ENCODE peak calls at places on chromosomes 13 and 19, in six cellular contexts. One of them, this sample, is unnamed.

GRCh38 chr13:49649244-49649962 is 21.1 kb downstream of the ARL11 start:
- DNase-seq in Panc1: no peak
- DNase-seq in CD8-positive, alpha-beta T cell: no peak
- DNase-seq in AG09319: no peak
- DNase-seq in GM23338: peak; percentile 68
- DNase-seq in fibroblast of pulmonary artery: peak; percentile 59
- DNase-seq in this sample: no peak

GRCh38 chr19:869245-870177 is 10.0 kb downstream of the CFD start:
- DNase-seq in GM23338: no peak
- DNase-seq in fibroblast of pulmonary artery: peak; percentile 89
- DNase-seq in AG09319: peak; percentile 85
- DNase-seq in CD8-positive, alpha-beta T cell: no peak
- DNase-seq in Panc1: no peak
- DNase-seq in this sample: no peak

GRCh38 chr13:83333614-83334388 is 548.5 kb downstream of the SLITRK1 start:
- DNase-seq in AG09319: no peak
- DNase-seq in GM23338: no peak
- DNase-seq in fibroblast of pulmonary artery: no peak
- DNase-seq in CD8-positive, alpha-beta T cell: no peak
- DNase-seq in Panc1: no peak
- DNase-seq in this sample: no peak

GRCh38 chr13:18996221-18996620 is 185.4 kb downstream of the TUBA3C start:
- DNase-seq in Panc1: no peak
- DNase-seq in GM23338: no peak
- DNase-seq in fibroblast of pulmonary artery: no peak
- DNase-seq in AG09319: no peak
- DNase-seq in CD8-positive, alpha-beta T cell: no peak
- DNase-seq in this sample: peak; percentile 30

GRCh38 chr19:4373601-4374441 is 26.5 kb downstream of the SH3GL1 start:
- DNase-seq in fibroblast of pulmonary artery: peak; percentile 45
- DNase-seq in CD8-positive, alpha-beta T cell: no peak
- DNase-seq in AG09319: no peak
- DNase-seq in Panc1: no peak
- DNase-seq in GM23338: no peak
- DNase-seq in this sample: no peak

GRCh38 chr13:78632956-78633355 is 26.0 kb downstream of the OBI1 start:
- DNase-seq in CD8-positive, alpha-beta T cell: no peak
- DNase-seq in fibroblast of pulmonary artery: no peak
- DNase-seq in Panc1: no peak
- DNase-seq in GM23338: no peak
- DNase-seq in AG09319: no peak
- DNase-seq in this sample: no peak

GRCh38 chr13:31209172-31209818 is 9.5 kb downstream of the B3GLCT start:
- DNase-seq in GM23338: peak; percentile 43
- DNase-seq in CD8-positive, alpha-beta T cell: no peak
- DNase-seq in Panc1: no peak
- DNase-seq in fibroblast of pulmonary artery: peak; percentile 67
- DNase-seq in AG09319: no peak
- DNase-seq in this sample: no peak

GRCh38 chr19:15634105-15634504 is 6.6 kb upstream of the CYP4F3 start:
- DNase-seq in GM23338: no peak
- DNase-seq in AG09319: no peak
- DNase-seq in Panc1: no peak
- DNase-seq in fibroblast of pulmonary artery: no peak
- DNase-seq in CD8-positive, alpha-beta T cell: no peak
- DNase-seq in this sample: no peak

GRCh38 chr13:91399189-91400093 is 1.0 kb downstream of the GPC5 start:
- DNase-seq in GM23338: peak; percentile 43
- DNase-seq in fibroblast of pulmonary artery: no peak
- DNase-seq in AG09319: no peak
- DNase-seq in CD8-positive, alpha-beta T cell: no peak
- DNase-seq in Panc1: no peak
- DNase-seq in this sample: peak; percentile 91

GRCh38 chr13:27481766-27482165 is 31.4 kb upstream of the MTIF3 start:
- DNase-seq in CD8-positive, alpha-beta T cell: no peak
- DNase-seq in Panc1: no peak
- DNase-seq in AG09319: no peak
- DNase-seq in fibroblast of pulmonary artery: peak; percentile 51
- DNase-seq in GM23338: peak; percentile 90
- DNase-seq in this sample: no peak

GRCh38 chr19:2083174-2083854 is 12.8 kb downstream of the MOB3A start:
- DNase-seq in fibroblast of pulmonary artery: no peak
- DNase-seq in CD8-positive, alpha-beta T cell: peak; percentile 81
- DNase-seq in Panc1: no peak
- DNase-seq in GM23338: no peak
- DNase-seq in AG09319: no peak
- DNase-seq in this sample: no peak

GRCh38 chr19:50893047-50893737 is 18.0 kb downstream of the KLK4 start:
- DNase-seq in GM23338: peak; percentile 71
- DNase-seq in fibroblast of pulmonary artery: no peak
- DNase-seq in CD8-positive, alpha-beta T cell: no peak
- DNase-seq in AG09319: no peak
- DNase-seq in Panc1: no peak
- DNase-seq in this sample: no peak

GRCh38 chr19:44582581-44583265 is 30.6 kb upstream of the IGSF23 start:
- DNase-seq in GM23338: peak; percentile 89
- DNase-seq in Panc1: no peak
- DNase-seq in CD8-positive, alpha-beta T cell: no peak
- DNase-seq in AG09319: no peak
- DNase-seq in fibroblast of pulmonary artery: peak; percentile 48
- DNase-seq in this sample: no peak

GRCh38 chr19:48654299-48655059 is 8.5 kb upstream of the CA11 start:
- DNase-seq in AG09319: no peak
- DNase-seq in Panc1: no peak
- DNase-seq in GM23338: no peak
- DNase-seq in CD8-positive, alpha-beta T cell: no peak
- DNase-seq in fibroblast of pulmonary artery: no peak
- DNase-seq in this sample: no peak

GRCh38 chr19:54141356-54141755 is 3.8 kb downstream of the CNOT3 start:
- DNase-seq in AG09319: no peak
- DNase-seq in CD8-positive, alpha-beta T cell: no peak
- DNase-seq in GM23338: no peak
- DNase-seq in Panc1: no peak
- DNase-seq in fibroblast of pulmonary artery: no peak
- DNase-seq in this sample: no peak

GRCh38 chr13:72763411-72763810 is 18.3 kb downstream of the DIS3 start:
- DNase-seq in CD8-positive, alpha-beta T cell: no peak
- DNase-seq in AG09319: no peak
- DNase-seq in fibroblast of pulmonary artery: peak; percentile 32
- DNase-seq in GM23338: no peak
- DNase-seq in Panc1: no peak
- DNase-seq in this sample: no peak

GRCh38 chr19:47702671-47703070 is 10.6 kb upstream of the EHD2 start:
- DNase-seq in Panc1: no peak
- DNase-seq in CD8-positive, alpha-beta T cell: no peak
- DNase-seq in AG09319: no peak
- DNase-seq in GM23338: no peak
- DNase-seq in fibroblast of pulmonary artery: no peak
- DNase-seq in this sample: no peak

GRCh38 chr13:28885191-28885590 is 65.1 kb downstream of the MTUS2 start:
- DNase-seq in GM23338: no peak
- DNase-seq in Panc1: no peak
- DNase-seq in fibroblast of pulmonary artery: no peak
- DNase-seq in CD8-positive, alpha-beta T cell: no peak
- DNase-seq in AG09319: no peak
- DNase-seq in this sample: no peak

GRCh38 chr13:39779337-39780270 is 124.1 kb downstream of the COG6 start:
- DNase-seq in CD8-positive, alpha-beta T cell: peak; percentile 62
- DNase-seq in GM23338: no peak
- DNase-seq in AG09319: no peak
- DNase-seq in fibroblast of pulmonary artery: peak; percentile 60
- DNase-seq in Panc1: no peak
- DNase-seq in this sample: no peak

GRCh38 chr19:55212447-55212846 is 3.1 kb upstream of the PTPRH start:
- DNase-seq in CD8-positive, alpha-beta T cell: peak; percentile 39
- DNase-seq in fibroblast of pulmonary artery: no peak
- DNase-seq in Panc1: no peak
- DNase-seq in AG09319: no peak
- DNase-seq in GM23338: peak; percentile 44
- DNase-seq in this sample: no peak

GRCh38 chr19:43759515-43759914 is 4.8 kb upstream of the SMG9 start:
- DNase-seq in fibroblast of pulmonary artery: no peak
- DNase-seq in CD8-positive, alpha-beta T cell: no peak
- DNase-seq in Panc1: no peak
- DNase-seq in GM23338: peak; percentile 59
- DNase-seq in AG09319: no peak
- DNase-seq in this sample: no peak

GRCh38 chr19:16001481-16002312 is 52.9 kb downstream of the OR10H4 start:
- DNase-seq in GM23338: no peak
- DNase-seq in Panc1: no peak
- DNase-seq in fibroblast of pulmonary artery: peak; percentile 77
- DNase-seq in AG09319: peak; percentile 35
- DNase-seq in CD8-positive, alpha-beta T cell: peak; percentile 22
- DNase-seq in this sample: no peak

GRCh38 chr19:38370299-38370698 is 4.1 kb upstream of the PSMD8 start:
- DNase-seq in AG09319: no peak
- DNase-seq in GM23338: no peak
- DNase-seq in Panc1: no peak
- DNase-seq in fibroblast of pulmonary artery: no peak
- DNase-seq in CD8-positive, alpha-beta T cell: no peak
- DNase-seq in this sample: no peak

GRCh38 chr13:110925023-110925608 is 10.2 kb upstream of the ANKRD10 start:
- DNase-seq in fibroblast of pulmonary artery: peak; percentile 15
- DNase-seq in AG09319: no peak
- DNase-seq in Panc1: no peak
- DNase-seq in CD8-positive, alpha-beta T cell: no peak
- DNase-seq in GM23338: peak; percentile 73
- DNase-seq in this sample: no peak

GRCh38 chr13:106567421-106568224 is at the start of gene ARGLU1:
- DNase-seq in fibroblast of pulmonary artery: peak; percentile 93
- DNase-seq in CD8-positive, alpha-beta T cell: peak; percentile 97
- DNase-seq in Panc1: no peak
- DNase-seq in GM23338: peak; percentile 96
- DNase-seq in AG09319: peak; percentile 64
- DNase-seq in this sample: peak; percentile 96

GRCh38 chr19:48558018-48558684 is 6.2 kb downstream of the SULT2B1 start:
- DNase-seq in fibroblast of pulmonary artery: peak; percentile 31
- DNase-seq in AG09319: no peak
- DNase-seq in GM23338: peak; percentile 87
- DNase-seq in Panc1: no peak
- DNase-seq in CD8-positive, alpha-beta T cell: no peak
- DNase-seq in this sample: no peak

GRCh38 chr19:5166262-5166661 is 174.3 kb downstream of the PTPRS start:
- DNase-seq in GM23338: no peak
- DNase-seq in Panc1: no peak
- DNase-seq in CD8-positive, alpha-beta T cell: no peak
- DNase-seq in AG09319: peak; percentile 8
- DNase-seq in fibroblast of pulmonary artery: peak; percentile 54
- DNase-seq in this sample: no peak

GRCh38 chr19:11208526-11209471 is 11.5 kb upstream of the KANK2 start:
- DNase-seq in fibroblast of pulmonary artery: no peak
- DNase-seq in CD8-positive, alpha-beta T cell: no peak
- DNase-seq in AG09319: no peak
- DNase-seq in Panc1: no peak
- DNase-seq in GM23338: no peak
- DNase-seq in this sample: no peak

GRCh38 chr19:17394891-17395415 is 957 bp upstream of the CCDC194 start:
- DNase-seq in CD8-positive, alpha-beta T cell: peak; percentile 71
- DNase-seq in Panc1: no peak
- DNase-seq in GM23338: peak; percentile 97
- DNase-seq in AG09319: no peak
- DNase-seq in fibroblast of pulmonary artery: peak; percentile 71
- DNase-seq in this sample: no peak

GRCh38 chr19:45092747-45093678 is at the start of gene PPP1R37:
- DNase-seq in GM23338: peak; percentile 99
- DNase-seq in fibroblast of pulmonary artery: peak; percentile 99
- DNase-seq in AG09319: peak; percentile 91
- DNase-seq in CD8-positive, alpha-beta T cell: peak; percentile 92
- DNase-seq in Panc1: peak; percentile 85
- DNase-seq in this sample: no peak

GRCh38 chr19:53927745-53928144 is 18.7 kb downstream of the CACNG7 start:
- DNase-seq in AG09319: peak; percentile 8
- DNase-seq in GM23338: peak; percentile 97
- DNase-seq in CD8-positive, alpha-beta T cell: peak; percentile 37
- DNase-seq in fibroblast of pulmonary artery: peak; percentile 81
- DNase-seq in Panc1: no peak
- DNase-seq in this sample: no peak

GRCh38 chr19:4164262-4164661 is 10.8 kb downstream of the CREB3L3 start:
- DNase-seq in AG09319: no peak
- DNase-seq in GM23338: no peak
- DNase-seq in CD8-positive, alpha-beta T cell: no peak
- DNase-seq in fibroblast of pulmonary artery: no peak
- DNase-seq in Panc1: no peak
- DNase-seq in this sample: no peak

GRCh38 chr19:3398114-3398899 is 31.9 kb downstream of the NFIC start:
- DNase-seq in GM23338: peak; percentile 63
- DNase-seq in AG09319: no peak
- DNase-seq in CD8-positive, alpha-beta T cell: no peak
- DNase-seq in fibroblast of pulmonary artery: no peak
- DNase-seq in Panc1: no peak
- DNase-seq in this sample: no peak

GRCh38 chr13:24407844-24408243 is 98.5 kb downstream of the C1QTNF9 start:
- DNase-seq in fibroblast of pulmonary artery: no peak
- DNase-seq in AG09319: no peak
- DNase-seq in CD8-positive, alpha-beta T cell: no peak
- DNase-seq in Panc1: no peak
- DNase-seq in GM23338: peak; percentile 2
- DNase-seq in this sample: no peak
- TF ChIP-seq CTCF in fibroblast of pulmonary artery: peak; percentile 8
- TF ChIP-seq CTCF in AG09319: no peak
- TF ChIP-seq CTCF in CD8-positive, alpha-beta T cell: no peak
- TF ChIP-seq CTCF in Panc1: no peak
- TF ChIP-seq CTCF in GM23338: peak; percentile 40
- TF ChIP-seq CTCF in this sample: peak; percentile 24

GRCh38 chr19:13211426-13212308 is 61.5 kb downstream of the IER2 start:
- DNase-seq in CD8-positive, alpha-beta T cell: no peak
- DNase-seq in Panc1: no peak
- DNase-seq in AG09319: no peak
- DNase-seq in fibroblast of pulmonary artery: no peak
- DNase-seq in GM23338: no peak
- DNase-seq in this sample: no peak
- TF ChIP-seq CTCF in CD8-positive, alpha-beta T cell: no peak
- TF ChIP-seq CTCF in Panc1: no peak
- TF ChIP-seq CTCF in AG09319: no peak
- TF ChIP-seq CTCF in fibroblast of pulmonary artery: no peak
- TF ChIP-seq CTCF in GM23338: no peak
- TF ChIP-seq CTCF in this sample: no peak

GRCh38 chr13:96299235-96299634 is 209.3 kb downstream of the HS6ST3 start:
- DNase-seq in fibroblast of pulmonary artery: no peak
- DNase-seq in AG09319: no peak
- DNase-seq in GM23338: no peak
- DNase-seq in Panc1: no peak
- DNase-seq in CD8-positive, alpha-beta T cell: no peak
- DNase-seq in this sample: no peak
- TF ChIP-seq CTCF in fibroblast of pulmonary artery: no peak
- TF ChIP-seq CTCF in AG09319: no peak
- TF ChIP-seq CTCF in GM23338: no peak
- TF ChIP-seq CTCF in Panc1: no peak
- TF ChIP-seq CTCF in CD8-positive, alpha-beta T cell: no peak
- TF ChIP-seq CTCF in this sample: no peak

GRCh38 chr19:52391135-52391534 is 6.5 kb upstream of the ZNF528 start:
- DNase-seq in Panc1: no peak
- DNase-seq in GM23338: peak; percentile 66
- DNase-seq in AG09319: no peak
- DNase-seq in fibroblast of pulmonary artery: no peak
- DNase-seq in CD8-positive, alpha-beta T cell: no peak
- DNase-seq in this sample: no peak
- TF ChIP-seq CTCF in Panc1: no peak
- TF ChIP-seq CTCF in GM23338: peak; percentile 77
- TF ChIP-seq CTCF in AG09319: no peak
- TF ChIP-seq CTCF in fibroblast of pulmonary artery: no peak
- TF ChIP-seq CTCF in CD8-positive, alpha-beta T cell: no peak
- TF ChIP-seq CTCF in this sample: no peak

This sample was measured in chondrocyte.